ENCODE peak calls at places on chromosomes 12 and 14, in seven cellular contexts. Q, R, P, D, U, Y and Z are unnamed samples.

GRCh38 chr14:101955695-101956161 is 8.6 kb upstream of the DYNC1H1 start:
- DNase-seq in P (no peak), U (no peak), R (no peak), Y (no peak), D (no peak), Q (no peak), Z (no peak)

GRCh38 chr14:57153286-57153685 is 115.4 kb downstream of the EXOC5 start:
- DNase-seq in U (no peak), Q (no peak), P (no peak), Y (no peak), D (no peak), R (no peak), Z (no peak)

GRCh38 chr14:99752486-99753121 is 40.6 kb upstream of the EML1 start:
- DNase-seq in Y (no peak), P (no peak), U (peak; percentile 45), D (no peak), R (no peak), Q (peak; percentile 51), Z (no peak)

GRCh38 chr12:126747530-126748149 is 1519.3 kb upstream of the TMEM132C start:
- DNase-seq in Q (no peak), U (peak; percentile 67), Y (peak; percentile 63), D (peak; percentile 20), P (peak; percentile 38), R (peak; percentile 39), Z (peak; percentile 51)

GRCh38 chr12:120115066-120115465 is 1.5 kb downstream of the RAB35 start:
- DNase-seq in Y (no peak), D (no peak), Q (no peak), U (no peak), R (no peak), P (no peak), Z (no peak)

GRCh38 chr12:76085159-76085868 is 829 bp upstream of the NAP1L1 start:
- DNase-seq in D (no peak), Q (no peak), R (peak; percentile 27), P (peak; percentile 55), U (no peak), Y (peak; percentile 53), Z (peak; percentile 43)

GRCh38 chr12:58502857-58503256 is 417.4 kb downstream of the LRIG3 start:
- DNase-seq in Q (no peak), D (no peak), U (no peak), R (no peak), Y (no peak), P (no peak), Z (no peak)

GRCh38 chr12:91309450-91309849 is 126.8 kb upstream of the DCN start:
- DNase-seq in D (no peak), U (no peak), Y (no peak), P (no peak), Q (no peak), R (no peak), Z (no peak)

GRCh38 chr14:53032161-53032803 is 81.4 kb upstream of the FERMT2 start:
- DNase-seq in R (no peak), D (peak; percentile 67), Y (no peak), U (no peak), Q (peak; percentile 78), P (no peak), Z (no peak)

GRCh38 chr12:57272337-57273151 is 21.6 kb upstream of the STAC3 start:
- DNase-seq in Y (no peak), D (peak; percentile 9), Q (peak; percentile 10), P (no peak), U (no peak), R (no peak), Z (no peak)

GRCh38 chr12:14278294-14278953 is 87.1 kb upstream of the ATF7IP start:
- DNase-seq in U (no peak), D (no peak), Y (no peak), P (no peak), R (no peak), Q (no peak), Z (no peak)

GRCh38 chr12:124416516-124417395 is 121.9 kb downstream of the RFLNA start:
- DNase-seq in D (no peak), U (no peak), Y (no peak), P (no peak), Q (no peak), R (no peak), Z (no peak)